ENCODE peak calls at places on chromosomes 16 and 17, in five cellular contexts. A, Y, I, N and V are unnamed samples.

GRCh38 chr17:66032082-66032712 is 159.7 kb downstream of the CEP112 start:
- DNase-seq in A (no peak), N (no peak), I (no peak), Y (no peak), V (no peak)

GRCh38 chr17:17736205-17737183 is 55.2 kb downstream of the RAI1 start:
- DNase-seq in N (no peak), A (no peak), Y (no peak), I (no peak), V (no peak)

GRCh38 chr17:44987194-44987882 is 19.2 kb upstream of the C1QL1 start:
- DNase-seq in Y (no peak), A (no peak), N (no peak), I (no peak), V (no peak)

GRCh38 chr17:7745748-7746470 is 28.4 kb downstream of the DNAH2 start:
- DNase-seq in Y (peak; percentile 68), I (no peak), N (peak; percentile 57), A (no peak), V (no peak)

GRCh38 chr16:67176662-67177061 is 6.3 kb downstream of the NOL3 start:
- DNase-seq in A (no peak), I (no peak), N (no peak), Y (no peak), V (no peak)

GRCh38 chr16:72471317-72471716 is 299.4 kb upstream of the PMFBP1 start:
- DNase-seq in I (no peak), N (no peak), Y (no peak), A (no peak), V (no peak)

GRCh38 chr16:87276091-87276561 is 41.1 kb downstream of the C16orf95 start:
- DNase-seq in Y (no peak), N (no peak), A (no peak), I (no peak), V (no peak)

GRCh38 chr17:76314392-76315227 is 6.5 kb upstream of the QRICH2 start:
- DNase-seq in A (no peak), Y (peak; percentile 12), I (peak; percentile 40), N (no peak), V (no peak)

GRCh38 chr17:83196088-83196765 is 116.8 kb downstream of the METRNL start:
- DNase-seq in I (no peak), A (no peak), N (peak; percentile 46), Y (peak; percentile 27), V (no peak)

GRCh38 chr17:37796081-37796480 is 51.2 kb upstream of the HNF1B start:
- DNase-seq in I (no peak), Y (no peak), A (no peak), N (no peak), V (no peak)

GRCh38 chr16:19284207-19284606 is 1.3 kb upstream of the CLEC19A start:
- DNase-seq in I (peak; percentile 92), A (no peak), N (no peak), Y (peak; percentile 71), V (no peak)

GRCh38 chr17:63626551-63627228 is 4.5 kb downstream of the MAP3K3 start:
- DNase-seq in A (no peak), N (no peak), I (no peak), Y (no peak), V (no peak)

GRCh38 chr17:63623786-63624185 is 1.6 kb downstream of the MAP3K3 start:
- DNase-seq in I (no peak), N (no peak), A (no peak), Y (no peak), V (no peak)

GRCh38 chr17:63621229-63621683 is 961 bp upstream of the MAP3K3 start:
- DNase-seq in N (no peak), I (no peak), A (no peak), Y (no peak), V (no peak)

GRCh38 chr17:63622571-63623390 is 564 bp downstream of the MAP3K3 start:
- DNase-seq in A (peak; percentile 77), I (peak; percentile 49), Y (peak; percentile 82), N (no peak), V (peak; percentile 43)

GRCh38 chr17:63621684-63622570 is at the start of gene MAP3K3:
- DNase-seq in N (peak; percentile 99), A (peak; percentile 98), I (peak; percentile 100), Y (peak; percentile 100), V (peak; percentile 94)
- TF ChIP-seq CTCF in N (no peak), A (peak; percentile 25), I (peak; percentile 39), Y (peak; percentile 18), V (no peak)

GRCh38 chr16:52581530-52581929 is 34.6 kb upstream of the TOX3 start:
- DNase-seq in Y (no peak), N (no peak), I (no peak), A (no peak), V (no peak)
- TF ChIP-seq CTCF in Y (no peak), N (no peak), I (no peak), A (no peak), V (no peak)

GRCh38 chr17:725746-726145 is 6.7 kb upstream of the TLCD3A start:
- DNase-seq in N (no peak), Y (no peak), A (no peak), I (no peak), V (no peak)

GRCh38 chr17:721540-721937 is 6.9 kb upstream of the VPS53 start:
- DNase-seq in Y (no peak), I (peak; percentile 42), A (no peak), N (no peak), V (no peak)

GRCh38 chr17:725084-725483 is 7.3 kb upstream of the TLCD3A start:
- DNase-seq in I (no peak), A (no peak), Y (no peak), N (no peak), V (no peak)

GRCh38 chr17:728911-729310 is 3.5 kb upstream of the TLCD3A start:
- DNase-seq in Y (no peak), I (peak; percentile 82), N (no peak), A (no peak), V (no peak)

GRCh38 chr17:726331-726919 is 6.0 kb upstream of the TLCD3A start:
- DNase-seq in A (no peak), Y (no peak), I (no peak), N (no peak), V (no peak)
- TF ChIP-seq CTCF in A (no peak), Y (no peak), I (no peak), N (no peak), V (no peak)

GRCh38 chr16:10926094-10926493 is 16.2 kb downstream of the DEXI start:
- DNase-seq in A (no peak), I (no peak), N (no peak), Y (no peak), V (no peak)

GRCh38 chr16:10921536-10922327 is 20.5 kb downstream of the DEXI start:
- DNase-seq in A (no peak), N (no peak), I (no peak), Y (no peak), V (no peak)

GRCh38 chr16:10923146-10923649 is 19.1 kb downstream of the DEXI start:
- DNase-seq in A (no peak), Y (no peak), I (no peak), N (no peak), V (no peak)

GRCh38 chr16:10922328-10923145 is 19.7 kb downstream of the DEXI start:
- DNase-seq in I (no peak), N (no peak), A (peak; percentile 83), Y (peak; percentile 77), V (no peak)

GRCh38 chr16:10923650-10924214 is 18.5 kb downstream of the DEXI start:
- DNase-seq in I (no peak), N (no peak), A (peak; percentile 84), Y (no peak), V (no peak)
- TF ChIP-seq CTCF in I (no peak), N (no peak), A (no peak), Y (no peak), V (no peak)

GRCh38 chr16:57566436-57566835 is 24.0 kb downstream of the ADGRG5 start:
- DNase-seq in Y (no peak), A (no peak), I (no peak), N (no peak), V (no peak)
- TF ChIP-seq CTCF in Y (no peak), A (no peak), I (no peak), N (no peak), V (no peak)

GRCh38 chr17:63549289-63549945 is 860 bp upstream of the DCAF7 start:
- DNase-seq in A (no peak), N (no peak), I (no peak), Y (peak; percentile 45), V (no peak)

GRCh38 chr17:63547083-63547523 is 3.2 kb upstream of the DCAF7 start:
- DNase-seq in A (no peak), N (no peak), Y (no peak), I (no peak), V (no peak)

GRCh38 chr17:63550816-63551639 is 751 bp downstream of the DCAF7 start:
- DNase-seq in I (no peak), N (no peak), A (no peak), Y (peak; percentile 34), V (no peak)

GRCh38 chr17:63552211-63552610 is 1.9 kb downstream of the DCAF7 start:
- DNase-seq in N (no peak), A (no peak), I (no peak), Y (no peak), V (no peak)

DNA sequence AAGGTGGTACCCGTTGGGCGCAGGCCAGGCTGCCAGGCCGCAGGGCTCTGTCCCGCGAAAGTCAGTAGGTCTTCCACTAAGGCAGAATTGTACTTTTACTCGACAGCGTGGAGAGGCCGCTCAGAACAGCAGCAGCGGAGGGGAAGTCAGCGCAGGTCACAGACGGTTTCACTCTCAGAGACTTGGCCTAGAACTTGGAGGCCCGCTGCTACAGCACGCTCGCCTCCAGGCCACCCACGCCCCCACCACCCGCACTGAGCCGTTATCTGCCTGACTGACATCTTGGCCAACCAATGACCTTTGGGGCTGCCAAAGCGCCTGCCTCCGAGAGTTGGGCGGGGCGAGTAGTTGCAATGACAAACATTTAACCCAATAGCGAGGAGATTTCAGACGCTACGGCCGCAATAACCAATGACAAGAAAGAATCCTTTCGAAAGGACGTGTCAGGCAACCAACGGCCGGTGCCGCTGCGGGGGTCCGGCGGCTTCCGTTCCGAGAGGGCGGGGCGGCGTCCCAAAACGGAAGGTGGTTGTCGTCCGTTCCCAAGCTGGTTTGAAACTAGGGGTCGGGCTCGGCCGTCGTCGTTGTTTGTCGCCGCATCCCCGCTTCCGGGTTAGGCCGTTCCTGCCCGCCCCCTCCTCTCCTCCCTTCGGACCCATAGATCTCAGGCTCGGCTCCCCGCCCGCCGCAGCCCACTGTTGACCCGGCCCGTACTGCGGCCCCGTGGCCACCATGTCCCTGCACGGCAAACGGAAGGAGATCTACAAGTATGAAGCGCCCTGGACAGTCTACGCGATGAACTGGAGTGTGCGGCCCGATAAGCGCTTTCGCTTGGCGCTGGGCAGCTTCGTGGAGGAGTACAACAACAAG is at the start of gene DCAF7:
- DNase-seq in A (peak; percentile 97), Y (peak; percentile 99), N (peak; percentile 100), I (peak; percentile 100), V (peak; percentile 94)
- TF ChIP-seq CTCF in A (no peak), Y (no peak), N (no peak), I (no peak), V (no peak)

GRCh38 chr17:62782730-62783260 is 25.3 kb downstream of the MARCHF10 start:
- DNase-seq in A (no peak), N (no peak), Y (no peak), I (no peak), V (no peak)
- TF ChIP-seq CTCF in A (no peak), N (no peak), Y (no peak), I (no peak), V (no peak)